ENCODE peak calls at places on chromosomes 3 and 15, in ten cellular contexts. U, R, K, B, P, V, F, H, Y and D are unnamed samples.

GRCh38 chr3:129315386-129315991 is 36.8 kb downstream of the HMCES start:
- DNase-seq in F (no peak), R (no peak), P (peak; percentile 29), V (no peak), U (peak; percentile 44), K (peak; percentile 42), Y (peak; percentile 54), B (no peak), H (peak; percentile 44), D (peak; percentile 64)

GRCh38 chr3:42490243-42490642 is 12.2 kb upstream of the VIPR1 start:
- DNase-seq in F (peak; percentile 74), K (peak; percentile 38), Y (peak; percentile 41), U (peak; percentile 65), H (peak; percentile 10), P (no peak), V (peak; percentile 44), B (peak; percentile 80), R (no peak), D (no peak)

GRCh38 chr15:68470981-68471380 is 39.0 kb upstream of the ITGA11 start:
- DNase-seq in Y (no peak), K (no peak), V (no peak), F (no peak), P (no peak), R (no peak), B (no peak), U (no peak), H (no peak), D (no peak)

GRCh38 chr3:194512895-194513601 is 26.2 kb upstream of the ATP13A3 start:
- DNase-seq in B (no peak), U (no peak), F (no peak), P (no peak), V (no peak), H (peak; percentile 25), R (no peak), Y (no peak), K (no peak), D (no peak)

GRCh38 chr3:78023257-78023656 is 983.4 kb downstream of the ROBO2 start:
- DNase-seq in R (no peak), P (no peak), F (no peak), U (no peak), H (no peak), K (no peak), V (no peak), Y (no peak), B (no peak), D (no peak)

GRCh38 chr3:134624537-134625287 is 26.1 kb downstream of the KY start:
- DNase-seq in P (no peak), B (no peak), R (no peak), Y (no peak), U (no peak), H (no peak), F (no peak), K (no peak), V (no peak), D (no peak)

GRCh38 chr15:66650433-66650832 is 51.6 kb upstream of the SMAD6 start:
- DNase-seq in F (no peak), B (peak; percentile 48), K (peak; percentile 37), P (no peak), H (no peak), V (no peak), Y (peak; percentile 41), U (no peak), R (peak; percentile 91), D (no peak)

GRCh38 chr3:122603056-122603455 is 25.6 kb downstream of the PARP15 start:
- DNase-seq in V (no peak), R (no peak), F (no peak), H (no peak), K (no peak), Y (no peak), B (no peak), U (no peak), P (no peak), D (no peak)

GRCh38 chr3:131477813-131478212 is 25.0 kb downstream of the MRPL3 start:
- DNase-seq in U (no peak), R (no peak), Y (no peak), K (no peak), F (no peak), P (no peak), V (no peak), B (no peak), H (no peak), D (no peak)

GRCh38 chr3:108818404-108818803 is 4.2 kb upstream of the TRAT1 start:
- DNase-seq in V (no peak), P (peak; percentile 43), B (no peak), F (peak; percentile 29), K (no peak), H (peak; percentile 6), R (no peak), Y (no peak), U (peak; percentile 47), D (no peak)

GRCh38 chr3:30696901-30697300 is 90.5 kb downstream of the TGFBR2 start:
- DNase-seq in R (no peak), Y (no peak), H (no peak), F (no peak), K (no peak), V (no peak), U (no peak), P (no peak), B (no peak), D (no peak)

GRCh38 chr3:110384601-110385000 is 687.0 kb upstream of the NECTIN3 start:
- DNase-seq in K (no peak), F (peak; percentile 17), P (no peak), U (no peak), H (peak; percentile 76), Y (no peak), B (no peak), R (no peak), V (peak; percentile 50), D (no peak)

GRCh38 chr15:79171320-79172031 is 80.9 kb upstream of the RASGRF1 start:
- DNase-seq in Y (no peak), U (no peak), P (no peak), B (no peak), R (no peak), H (no peak), K (no peak), F (no peak), V (no peak), D (no peak)

GRCh38 chr3:44047796-44048195 is 193.9 kb upstream of the TOPAZ1 start:
- DNase-seq in F (no peak), V (no peak), H (no peak), Y (no peak), R (no peak), B (no peak), P (no peak), U (no peak), K (no peak), D (no peak)

GRCh38 chr15:77528290-77528967 is 104.3 kb downstream of the LINGO1 start:
- DNase-seq in Y (no peak), U (no peak), P (no peak), R (peak; percentile 32), K (no peak), V (no peak), B (no peak), F (no peak), H (no peak), D (peak; percentile 43)

GRCh38 chr3:193016437-193016887 is 98.8 kb upstream of the MB21D2 start:
- DNase-seq in K (peak; percentile 67), V (no peak), U (no peak), H (peak; percentile 70), P (no peak), B (no peak), F (peak; percentile 36), Y (peak; percentile 57), R (no peak), D (no peak)

GRCh38 chr3:142866841-142867631 is 21.8 kb downstream of the PCOLCE2 start:
- DNase-seq in K (no peak), V (no peak), Y (no peak), B (no peak), H (no peak), U (no peak), F (no peak), P (no peak), R (no peak), D (no peak)

GRCh38 chr15:81040757-81041156 is 40.0 kb downstream of the TLNRD1 start:
- DNase-seq in B (no peak), U (no peak), H (no peak), Y (no peak), R (no peak), F (no peak), K (no peak), P (no peak), V (no peak), D (no peak)
- H3K27ac ChIP-seq in B (no peak overlapping the region), U (no peak overlapping the region), H (no peak overlapping the region), Y (no peak overlapping the region), R (no peak overlapping the region), F (no peak overlapping the region), K (no peak overlapping the region), P (no peak overlapping the region), V (no peak overlapping the region), D (no peak overlapping the region)

GRCh38 chr3:62922326-62922725 is 47.1 kb upstream of the CADPS start:
- DNase-seq in Y (no peak), B (no peak), F (no peak), P (no peak), K (no peak), R (no peak), V (no peak), H (peak; percentile 1), U (no peak), D (no peak)
- H3K27ac ChIP-seq in Y (no peak overlapping the region), B (no peak overlapping the region), F (no peak overlapping the region), P (no peak overlapping the region), K (no peak overlapping the region), R (no peak overlapping the region), V (no peak overlapping the region), H (no peak overlapping the region), U (peak overlapping the region; percentile 57), D (no peak overlapping the region)

DNA sequence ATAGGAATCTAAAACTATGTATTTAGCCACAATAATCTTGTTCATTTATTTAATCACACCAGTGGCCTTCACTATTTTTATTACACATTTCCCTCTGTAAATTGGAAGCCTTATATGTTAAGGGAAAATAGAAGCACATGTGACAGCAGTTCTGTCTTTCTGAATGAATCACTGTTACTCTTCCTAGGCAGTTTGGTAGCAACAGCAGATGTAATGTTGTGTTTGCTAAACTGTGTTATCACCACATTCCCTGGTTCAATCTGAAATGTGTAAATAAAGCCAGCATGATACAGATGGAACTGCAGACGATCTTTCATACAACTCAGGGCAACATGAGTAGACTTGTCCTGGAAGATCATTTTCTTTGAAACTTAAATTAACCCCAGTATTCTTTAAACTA is 220.1 kb downstream of the MCTP2 start:
- DNase-seq in R (no peak), P (no peak), Y (no peak), B (no peak), V (no peak), H (no peak), F (no peak), U (no peak), K (no peak), D (no peak)
- H3K27ac ChIP-seq in R (no peak overlapping the region), P (no peak overlapping the region), Y (no peak overlapping the region), B (no peak overlapping the region), V (no peak overlapping the region), H (no peak overlapping the region), F (no peak overlapping the region), U (no peak overlapping the region), K (no peak overlapping the region), D (no peak overlapping the region)

GRCh38 chr15:100060276-100060926 is 281.4 kb downstream of the ADAMTS17 start:
- DNase-seq in Y (no peak), H (peak; percentile 75), R (no peak), K (no peak), U (peak; percentile 16), B (no peak), V (peak; percentile 21), P (no peak), F (peak; percentile 91), D (no peak)
- H3K27ac ChIP-seq in Y (no peak overlapping the region), H (no peak overlapping the region), R (no peak overlapping the region), K (peak overlapping the region; percentile 50), U (no peak overlapping the region), B (no peak overlapping the region), V (no peak overlapping the region), P (no peak overlapping the region), F (peak overlapping the region; percentile 93), D (no peak overlapping the region)